ENCODE peak calls at places on chromosomes 4 and X, in nine cellular contexts. One of them, this sample, is unnamed.

GRCh38 chrX:107659768-107660167 is 31.5 kb downstream of the PRPS1 start:
- DNase-seq in ovary: no peak
- DNase-seq in right atrium auricular region: no peak
- DNase-seq in neural progenitor cell: no peak
- DNase-seq in GM12865: peak
- DNase-seq in psoas muscle: no peak
- DNase-seq in PC-3: peak
- DNase-seq in heart left ventricle: no peak
- DNase-seq in mucosa of descending colon: no peak
- DNase-seq in this sample: peak

GRCh38 chr4:176195184-176195978 is at the start of gene SPATA4:
- DNase-seq in mucosa of descending colon: peak
- DNase-seq in neural progenitor cell: peak
- DNase-seq in PC-3: peak
- DNase-seq in right atrium auricular region: peak
- DNase-seq in ovary: peak
- DNase-seq in heart left ventricle: peak
- DNase-seq in GM12865: peak
- DNase-seq in psoas muscle: peak
- DNase-seq in this sample: peak

GRCh38 chrX:2425281-2426071 is 75.3 kb downstream of the DHRSX start:
- DNase-seq in right atrium auricular region: no peak
- DNase-seq in PC-3: no peak
- DNase-seq in neural progenitor cell: no peak
- DNase-seq in psoas muscle: no peak
- DNase-seq in mucosa of descending colon: no peak
- DNase-seq in ovary: no peak
- DNase-seq in GM12865: no peak
- DNase-seq in heart left ventricle: no peak
- DNase-seq in this sample: no peak

GRCh38 chrX:96835660-96836289 is 47.9 kb upstream of the RPA4 start:
- DNase-seq in mucosa of descending colon: no peak
- DNase-seq in neural progenitor cell: no peak
- DNase-seq in right atrium auricular region: no peak
- DNase-seq in PC-3: no peak
- DNase-seq in psoas muscle: no peak
- DNase-seq in heart left ventricle: no peak
- DNase-seq in GM12865: peak
- DNase-seq in ovary: no peak
- DNase-seq in this sample: no peak

GRCh38 chrX:49754238-49754857 is 58.6 kb upstream of the PAGE1 start:
- DNase-seq in psoas muscle: peak
- DNase-seq in GM12865: peak
- DNase-seq in heart left ventricle: no peak
- DNase-seq in neural progenitor cell: peak
- DNase-seq in ovary: peak
- DNase-seq in PC-3: peak
- DNase-seq in mucosa of descending colon: peak
- DNase-seq in right atrium auricular region: no peak
- DNase-seq in this sample: peak

GRCh38 chrX:2647627-2648026 is 43.5 kb upstream of the CD99 start:
- DNase-seq in psoas muscle: no peak
- DNase-seq in PC-3: no peak
- DNase-seq in heart left ventricle: no peak
- DNase-seq in ovary: no peak
- DNase-seq in mucosa of descending colon: no peak
- DNase-seq in neural progenitor cell: no peak
- DNase-seq in GM12865: no peak
- DNase-seq in right atrium auricular region: no peak
- DNase-seq in this sample: no peak

GRCh38 chr4:1336079-1336478 is 10.9 kb upstream of the UVSSA start:
- DNase-seq in right atrium auricular region: no peak
- DNase-seq in mucosa of descending colon: no peak
- DNase-seq in heart left ventricle: no peak
- DNase-seq in psoas muscle: no peak
- DNase-seq in PC-3: no peak
- DNase-seq in GM12865: no peak
- DNase-seq in neural progenitor cell: no peak
- DNase-seq in ovary: no peak
- DNase-seq in this sample: no peak

GRCh38 chr4:141375855-141376254 is 155.2 kb downstream of the ZNF330 start:
- DNase-seq in heart left ventricle: peak
- DNase-seq in ovary: no peak
- DNase-seq in mucosa of descending colon: no peak
- DNase-seq in PC-3: peak
- DNase-seq in neural progenitor cell: peak
- DNase-seq in GM12865: peak
- DNase-seq in right atrium auricular region: no peak
- DNase-seq in psoas muscle: no peak
- DNase-seq in this sample: no peak

GRCh38 chr4:119084503-119084902 is 51.1 kb upstream of the MYOZ2 start:
- DNase-seq in GM12865: no peak
- DNase-seq in mucosa of descending colon: no peak
- DNase-seq in right atrium auricular region: no peak
- DNase-seq in PC-3: no peak
- DNase-seq in heart left ventricle: no peak
- DNase-seq in ovary: no peak
- DNase-seq in neural progenitor cell: no peak
- DNase-seq in psoas muscle: no peak
- DNase-seq in this sample: no peak

GRCh38 chr4:119082661-119083060 is 53.0 kb upstream of the MYOZ2 start:
- DNase-seq in right atrium auricular region: no peak
- DNase-seq in heart left ventricle: no peak
- DNase-seq in psoas muscle: no peak
- DNase-seq in mucosa of descending colon: no peak
- DNase-seq in GM12865: no peak
- DNase-seq in neural progenitor cell: no peak
- DNase-seq in PC-3: no peak
- DNase-seq in ovary: no peak
- DNase-seq in this sample: no peak

GRCh38 chr4:119081943-119082342 is 53.7 kb upstream of the MYOZ2 start:
- DNase-seq in ovary: no peak
- DNase-seq in mucosa of descending colon: no peak
- DNase-seq in heart left ventricle: peak
- DNase-seq in PC-3: no peak
- DNase-seq in psoas muscle: no peak
- DNase-seq in right atrium auricular region: no peak
- DNase-seq in GM12865: no peak
- DNase-seq in neural progenitor cell: no peak
- DNase-seq in this sample: no peak

GRCh38 chr4:119087656-119088055 is 48.0 kb upstream of the MYOZ2 start:
- DNase-seq in right atrium auricular region: no peak
- DNase-seq in GM12865: no peak
- DNase-seq in psoas muscle: no peak
- DNase-seq in ovary: no peak
- DNase-seq in PC-3: no peak
- DNase-seq in mucosa of descending colon: no peak
- DNase-seq in neural progenitor cell: no peak
- DNase-seq in heart left ventricle: no peak
- DNase-seq in this sample: no peak

GRCh38 chr4:119087121-119087520 is 48.5 kb upstream of the MYOZ2 start:
- DNase-seq in PC-3: peak
- DNase-seq in ovary: no peak
- DNase-seq in GM12865: no peak
- DNase-seq in mucosa of descending colon: no peak
- DNase-seq in psoas muscle: no peak
- DNase-seq in right atrium auricular region: no peak
- DNase-seq in neural progenitor cell: no peak
- DNase-seq in heart left ventricle: no peak
- DNase-seq in this sample: no peak
- TF ChIP-seq CTCF in PC-3: peak
- TF ChIP-seq CTCF in ovary: no peak
- TF ChIP-seq CTCF in GM12865: no peak
- TF ChIP-seq CTCF in mucosa of descending colon: no peak
- TF ChIP-seq CTCF in psoas muscle: peak
- TF ChIP-seq CTCF in right atrium auricular region: peak
- TF ChIP-seq CTCF in neural progenitor cell: no peak
- TF ChIP-seq CTCF in heart left ventricle: peak
- TF ChIP-seq CTCF in this sample: no peak

GRCh38 chrX:40098264-40099045 is 697 bp upstream of the BCOR start:
- DNase-seq in ovary: peak
- DNase-seq in GM12865: peak
- DNase-seq in psoas muscle: peak
- DNase-seq in heart left ventricle: peak
- DNase-seq in PC-3: peak
- DNase-seq in right atrium auricular region: no peak
- DNase-seq in neural progenitor cell: peak
- DNase-seq in mucosa of descending colon: peak
- DNase-seq in this sample: peak

GRCh38 chrX:40100537-40101429 is 3.0 kb upstream of the BCOR start:
- DNase-seq in right atrium auricular region: no peak
- DNase-seq in ovary: no peak
- DNase-seq in neural progenitor cell: peak
- DNase-seq in heart left ventricle: no peak
- DNase-seq in mucosa of descending colon: no peak
- DNase-seq in PC-3: no peak
- DNase-seq in GM12865: no peak
- DNase-seq in psoas muscle: no peak
- DNase-seq in this sample: no peak

GRCh38 chrX:40101430-40101802 is 3.7 kb upstream of the BCOR start:
- DNase-seq in GM12865: no peak
- DNase-seq in psoas muscle: no peak
- DNase-seq in neural progenitor cell: no peak
- DNase-seq in mucosa of descending colon: no peak
- DNase-seq in heart left ventricle: no peak
- DNase-seq in ovary: no peak
- DNase-seq in right atrium auricular region: no peak
- DNase-seq in PC-3: no peak
- DNase-seq in this sample: no peak

GRCh38 chrX:40099046-40099968 is 1.5 kb upstream of the BCOR start:
- DNase-seq in right atrium auricular region: no peak
- DNase-seq in psoas muscle: peak
- DNase-seq in GM12865: peak
- DNase-seq in mucosa of descending colon: peak
- DNase-seq in neural progenitor cell: peak
- DNase-seq in PC-3: no peak
- DNase-seq in heart left ventricle: peak
- DNase-seq in ovary: peak
- DNase-seq in this sample: no peak

DNA sequence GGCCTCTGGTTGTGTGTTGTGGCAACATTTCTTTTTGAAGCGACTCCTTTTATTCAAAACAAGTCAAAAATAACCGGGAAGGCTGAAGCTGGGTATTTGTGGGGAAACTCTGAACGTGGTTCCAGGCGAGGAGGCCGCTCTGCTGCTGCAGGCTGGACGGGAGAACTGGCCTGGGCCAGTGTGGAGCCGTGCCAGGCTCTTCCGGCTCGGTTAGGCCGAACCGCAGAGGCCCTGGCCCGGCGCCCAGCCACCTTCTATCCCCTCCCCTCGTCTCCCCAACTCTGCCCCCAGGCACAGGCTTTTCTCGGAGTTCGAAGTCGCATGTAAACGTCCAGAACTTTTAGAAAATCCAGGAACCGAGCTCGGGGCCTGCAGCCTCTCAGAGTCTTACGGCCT is 2.4 kb upstream of the BCOR start:
- DNase-seq in mucosa of descending colon: no peak
- DNase-seq in ovary: peak
- DNase-seq in heart left ventricle: no peak
- DNase-seq in PC-3: peak
- DNase-seq in right atrium auricular region: no peak
- DNase-seq in GM12865: peak
- DNase-seq in psoas muscle: no peak
- DNase-seq in neural progenitor cell: peak
- DNase-seq in this sample: no peak
- H3K4me3 ChIP-seq in mucosa of descending colon: no peak
- H3K4me3 ChIP-seq in ovary: no peak
- H3K4me3 ChIP-seq in heart left ventricle: no peak
- H3K4me3 ChIP-seq in PC-3: peak
- H3K4me3 ChIP-seq in right atrium auricular region: no peak
- H3K4me3 ChIP-seq in GM12865: no peak
- H3K4me3 ChIP-seq in psoas muscle: no peak
- H3K4me3 ChIP-seq in neural progenitor cell: peak
- H3K4me3 ChIP-seq in this sample: no peak

DNA sequence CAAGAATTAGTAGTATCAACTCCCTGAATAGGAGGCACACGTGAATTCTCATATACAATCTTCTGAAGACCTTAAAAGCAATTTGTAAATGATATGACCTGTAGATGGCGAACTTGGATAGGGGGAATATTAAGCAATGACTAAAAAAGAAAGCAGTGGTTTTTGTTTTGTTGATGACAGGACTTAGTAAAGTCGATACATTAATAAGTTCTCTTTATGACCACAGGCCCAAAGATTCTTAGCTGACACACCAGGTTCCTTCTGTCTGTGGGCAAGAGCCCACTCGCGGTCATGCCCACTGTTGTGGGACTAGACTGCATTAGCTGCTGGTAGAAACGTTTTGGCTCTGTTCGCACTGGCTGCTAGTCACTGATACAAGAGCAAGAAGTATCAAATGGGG is 30.8 kb downstream of the ALPK1 start:
- DNase-seq in neural progenitor cell: peak
- DNase-seq in heart left ventricle: no peak
- DNase-seq in right atrium auricular region: no peak
- DNase-seq in PC-3: peak
- DNase-seq in GM12865: peak
- DNase-seq in mucosa of descending colon: no peak
- DNase-seq in psoas muscle: no peak
- DNase-seq in ovary: no peak
- DNase-seq in this sample: no peak
- TF ChIP-seq CTCF in neural progenitor cell: peak
- TF ChIP-seq CTCF in heart left ventricle: peak
- TF ChIP-seq CTCF in right atrium auricular region: peak
- TF ChIP-seq CTCF in PC-3: peak
- TF ChIP-seq CTCF in GM12865: peak
- TF ChIP-seq CTCF in mucosa of descending colon: no peak
- TF ChIP-seq CTCF in psoas muscle: peak
- TF ChIP-seq CTCF in ovary: no peak
- TF ChIP-seq CTCF in this sample: no peak

GRCh38 chr4:168811793-168812651 is 198.0 kb downstream of the CBR4 start:
- DNase-seq in ovary: no peak
- DNase-seq in GM12865: no peak
- DNase-seq in heart left ventricle: no peak
- DNase-seq in PC-3: no peak
- DNase-seq in psoas muscle: no peak
- DNase-seq in neural progenitor cell: no peak
- DNase-seq in right atrium auricular region: no peak
- DNase-seq in mucosa of descending colon: no peak
- DNase-seq in this sample: no peak

GRCh38 chr4:168812806-168813205 is 197.2 kb downstream of the CBR4 start:
- DNase-seq in neural progenitor cell: peak
- DNase-seq in psoas muscle: no peak
- DNase-seq in right atrium auricular region: no peak
- DNase-seq in PC-3: no peak
- DNase-seq in mucosa of descending colon: no peak
- DNase-seq in heart left ventricle: no peak
- DNase-seq in GM12865: no peak
- DNase-seq in ovary: no peak
- DNase-seq in this sample: no peak

GRCh38 chr4:168822481-168822880 is 187.6 kb downstream of the CBR4 start:
- DNase-seq in right atrium auricular region: no peak
- DNase-seq in GM12865: no peak
- DNase-seq in neural progenitor cell: peak
- DNase-seq in heart left ventricle: no peak
- DNase-seq in PC-3: no peak
- DNase-seq in mucosa of descending colon: no peak
- DNase-seq in ovary: no peak
- DNase-seq in psoas muscle: no peak
- DNase-seq in this sample: no peak

GRCh38 chr4:168815373-168816345 is 194.4 kb downstream of the CBR4 start:
- DNase-seq in mucosa of descending colon: no peak
- DNase-seq in right atrium auricular region: no peak
- DNase-seq in psoas muscle: no peak
- DNase-seq in neural progenitor cell: peak
- DNase-seq in ovary: no peak
- DNase-seq in heart left ventricle: no peak
- DNase-seq in GM12865: no peak
- DNase-seq in PC-3: no peak
- DNase-seq in this sample: no peak

GRCh38 chr4:168817418-168817817 is 192.6 kb downstream of the CBR4 start:
- DNase-seq in heart left ventricle: no peak
- DNase-seq in mucosa of descending colon: no peak
- DNase-seq in neural progenitor cell: no peak
- DNase-seq in GM12865: no peak
- DNase-seq in right atrium auricular region: no peak
- DNase-seq in PC-3: no peak
- DNase-seq in ovary: no peak
- DNase-seq in psoas muscle: no peak
- DNase-seq in this sample: no peak
- H3K4me3 ChIP-seq in heart left ventricle: peak
- H3K4me3 ChIP-seq in mucosa of descending colon: no peak
- H3K4me3 ChIP-seq in neural progenitor cell: peak
- H3K4me3 ChIP-seq in GM12865: no peak
- H3K4me3 ChIP-seq in right atrium auricular region: peak
- H3K4me3 ChIP-seq in PC-3: peak
- H3K4me3 ChIP-seq in ovary: peak
- H3K4me3 ChIP-seq in psoas muscle: peak
- H3K4me3 ChIP-seq in this sample: no peak

This sample was measured in lower leg skin.